ENCODE peak calls at places on chromosomes 2 and 18, in five cellular contexts. W is spleen, U is prostate gland, D is PC-9, S is H9. C is an unnamed sample. For H3K4me1, the result is how much of the 10 kb centered on the place peaks cover.

GRCh38 chr2:154495455-154495868 is 203.0 kb upstream of the KCNJ3 start:
- DNase-seq in W (no peak), U (no peak), D (no peak), S (no peak), C (no peak)

GRCh38 chr18:8952796-8953760 is 149.4 kb upstream of the NDUFV2 start:
- DNase-seq in W (no peak), U (no peak), D (no peak), S (no peak), C (no peak)

GRCh38 chr2:174546519-174547506 is 50.8 kb downstream of the WIPF1 start:
- DNase-seq in W (no peak), U (no peak), D (peak), S (peak), C (no peak)

GRCh38 chr18:69044215-69044614 is 246.3 kb downstream of the CCDC102B start:
- DNase-seq in W (no peak), U (no peak), D (no peak), S (no peak), C (no peak)

GRCh38 chr2:112637289-112637660 is 8.5 kb upstream of the SLC20A1 start:
- DNase-seq in W (no peak), U (no peak), D (no peak), S (no peak), C (no peak)

GRCh38 chr18:8493141-8493540 is 116.1 kb upstream of the RAB12 start:
- DNase-seq in W (no peak), U (no peak), D (no peak), S (no peak), C (no peak)

GRCh38 chr2:31333527-31334183 is 80.9 kb downstream of the XDH start:
- DNase-seq in W (peak), U (peak), D (peak), S (peak), C (peak)

GRCh38 chr2:237437566-237437965 is 23.6 kb upstream of the COL6A3 start:
- DNase-seq in W (no peak), U (no peak), D (no peak), S (no peak), C (no peak)

GRCh38 chr18:76461692-76462325 is 33.2 kb downstream of the ZNF516 start:
- DNase-seq in W (no peak), U (no peak), D (no peak), S (no peak), C (no peak)

GRCh38 chr2:121071058-121071504 is 213.9 kb downstream of the TFCP2L1 start:
- DNase-seq in W (no peak), U (peak), D (peak), S (peak), C (peak)

GRCh38 chr2:106160786-106161261 is 33.3 kb downstream of the UXS1 start:
- DNase-seq in W (peak), U (no peak), D (no peak), S (no peak), C (no peak)

GRCh38 chr2:172021955-172022354 is 22.2 kb downstream of the METAP1D start:
- DNase-seq in W (no peak), U (no peak), D (peak), S (no peak), C (no peak)

GRCh38 chr18:3055201-3055600 is 42.3 kb upstream of the LPIN2 start:
- DNase-seq in W (no peak), U (no peak), D (no peak), S (no peak), C (no peak)

GRCh38 chr18:3057526-3057925 is 44.6 kb upstream of the LPIN2 start:
- DNase-seq in W (no peak), U (no peak), D (no peak), S (no peak), C (no peak)

GRCh38 chr18:3055861-3056260 is 42.9 kb upstream of the LPIN2 start:
- DNase-seq in W (no peak), U (no peak), D (no peak), S (no peak), C (no peak)

GRCh38 chr18:3054785-3055184 is 41.8 kb upstream of the LPIN2 start:
- DNase-seq in W (no peak), U (no peak), D (no peak), S (no peak), C (no peak)

DNA sequence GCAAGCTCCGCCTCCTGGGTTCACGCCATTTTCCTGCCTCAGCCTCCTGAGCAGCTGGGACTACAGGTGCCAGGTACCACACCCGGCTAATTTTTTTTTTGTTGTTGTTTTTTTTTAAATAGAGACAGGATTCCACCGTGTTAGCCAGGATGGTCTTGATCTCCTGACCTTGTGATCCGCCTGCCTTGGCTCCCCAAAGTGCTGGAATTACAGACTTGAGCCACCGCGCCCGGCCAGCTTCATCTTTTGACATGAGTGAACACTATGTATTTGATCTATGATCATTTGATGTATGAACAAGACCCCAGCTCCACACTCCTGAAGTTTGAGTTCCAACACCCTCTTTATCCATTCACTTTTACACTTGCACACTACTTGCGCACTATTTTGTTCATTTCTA is 43.4 kb upstream of the LPIN2 start:
- DNase-seq in W (no peak), U (no peak), D (no peak), S (no peak), C (no peak)
- H3K4me1 ChIP-seq in W (under half), U (under half), D (half or more), S (under half), C (under half)

DNA sequence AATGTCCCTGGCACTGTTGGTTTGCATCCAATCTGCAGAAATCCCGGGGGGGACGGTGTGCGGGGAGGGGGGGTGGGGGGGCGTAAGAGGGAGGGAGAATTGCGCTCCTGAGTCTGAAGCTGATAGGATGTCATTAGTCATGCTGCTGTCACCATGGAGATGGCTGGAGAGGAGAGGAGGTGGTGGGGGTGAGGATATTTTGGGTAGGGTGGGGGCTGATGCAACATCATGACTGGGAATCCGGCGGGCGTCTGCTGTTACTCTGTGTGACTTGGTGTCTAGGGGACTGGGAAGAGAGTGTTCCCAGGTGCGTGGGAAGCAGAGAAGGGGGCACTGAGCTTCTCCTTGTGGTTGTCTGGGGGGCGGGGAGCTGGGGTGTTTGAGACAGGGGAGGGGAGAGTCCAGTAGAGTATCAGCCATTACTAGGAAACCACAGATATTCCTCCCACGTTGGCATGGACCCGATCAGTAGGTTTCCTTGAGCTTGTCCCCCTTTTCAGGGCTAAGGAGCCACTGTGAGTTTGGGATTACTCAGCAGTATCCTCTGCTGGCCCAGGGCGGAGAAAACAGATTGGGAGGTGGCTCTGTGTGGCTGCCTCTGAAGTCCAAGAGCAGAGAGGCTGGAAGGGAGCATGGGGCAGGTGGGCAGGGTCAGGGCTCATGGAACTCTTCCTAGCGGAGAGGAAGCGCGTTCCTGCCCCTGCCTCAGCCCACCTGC is 18.9 kb downstream of the TET3 start:
- DNase-seq in W (peak), U (no peak), D (no peak), S (peak), C (no peak)
- H3K4me1 ChIP-seq in W (under half), U (under half), D (under half), S (under half), C (half or more)

DNA sequence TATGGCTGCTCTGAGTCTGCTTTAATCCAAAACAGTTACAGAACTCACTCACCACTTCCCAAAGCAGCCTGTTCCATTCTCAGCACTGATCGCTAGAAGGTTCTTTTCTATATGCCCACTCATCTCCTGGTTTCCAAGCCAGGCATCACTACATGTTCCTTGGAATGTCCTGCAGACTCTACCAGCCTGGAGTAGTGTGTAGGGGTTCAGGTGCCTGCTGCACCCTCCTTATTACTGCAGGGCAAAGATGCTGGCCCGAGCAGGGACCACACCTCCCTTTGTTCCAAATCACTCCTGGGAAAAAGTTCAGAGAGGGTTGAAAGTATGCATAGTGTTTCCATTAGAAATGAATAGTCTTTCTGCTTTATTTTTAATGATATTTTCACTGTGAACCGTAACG is 196.6 kb downstream of the SH3RF3 start:
- DNase-seq in W (no peak), U (no peak), D (no peak), S (no peak), C (no peak)
- H3K4me1 ChIP-seq in W (under half), U (under half), D (under half), S (under half), C (half or more)

GRCh38 chr2:15734871-15735737 is 143.4 kb downstream of the DDX1 start:
- DNase-seq in W (no peak), U (no peak), D (no peak), S (peak), C (no peak)

GRCh38 chr2:15736396-15737180 is 144.9 kb downstream of the DDX1 start:
- DNase-seq in W (no peak), U (no peak), D (no peak), S (peak), C (no peak)

GRCh38 chr2:15737314-15738224 is 145.9 kb downstream of the DDX1 start:
- DNase-seq in W (no peak), U (no peak), D (no peak), S (peak), C (no peak)

GRCh38 chr2:15733867-15734765 is 142.4 kb downstream of the DDX1 start:
- DNase-seq in W (no peak), U (no peak), D (no peak), S (no peak), C (no peak)

DNA sequence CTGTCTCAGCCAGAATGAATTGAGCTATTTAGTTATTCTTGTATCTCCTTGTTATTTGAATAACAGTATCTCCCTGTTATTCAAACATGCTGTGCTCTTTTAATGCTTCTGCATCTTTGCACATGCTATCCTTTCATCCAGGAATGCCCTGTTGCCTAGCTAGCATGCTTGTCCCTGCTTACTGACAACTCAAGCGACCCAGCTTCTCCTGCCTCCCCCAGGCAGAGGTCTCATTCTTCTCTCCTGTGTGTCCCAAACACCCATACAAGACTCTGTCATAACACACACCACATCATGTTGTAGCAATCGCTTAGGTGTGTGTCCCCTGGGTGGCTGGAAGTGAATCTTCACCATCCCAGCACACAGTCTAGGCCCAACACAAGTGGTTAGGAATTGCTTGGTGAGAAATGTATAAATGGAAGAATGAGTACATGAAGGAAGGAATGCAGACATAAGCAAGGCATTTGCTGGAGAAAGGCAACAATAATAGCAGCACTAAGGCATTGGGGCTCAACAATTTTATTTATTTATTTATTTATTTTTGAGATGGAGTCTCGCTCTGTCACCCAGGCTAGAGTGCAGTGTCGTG is 144.2 kb downstream of the DDX1 start:
- DNase-seq in W (no peak), U (no peak), D (no peak), S (peak), C (no peak)
- H3K4me1 ChIP-seq in W (under half), U (under half), D (under half), S (under half), C (under half)